ENCODE peak calls at places on chromosomes 7 and 10, in six cellular contexts. D is HCT116, O is body of pancreas, Q is hepatocyte, X is cardiac muscle cell, F is tibial artery. J is an unnamed sample.

GRCh38 chr7:22574756-22575517 is 74.9 kb upstream of the STEAP1B start:
- DNase-seq in F (no peak), Q (no peak), O (no peak), D (no peak), X (no peak), J (peak; percentile 55)

GRCh38 chr7:44216019-44216418 is 15.2 kb downstream of the YKT6 start:
- DNase-seq in X (no peak), D (no peak), O (no peak), F (no peak), Q (no peak), J (no peak)

GRCh38 chr7:33044986-33045385 is 17.6 kb downstream of the NT5C3A start:
- DNase-seq in D (no peak), Q (no peak), O (no peak), X (no peak), F (no peak), J (peak; percentile 35)

GRCh38 chr10:105973252-105973877 is 1191.1 kb downstream of the SORCS1 start:
- DNase-seq in X (no peak), Q (no peak), F (no peak), D (no peak), O (no peak), J (no peak)

GRCh38 chr10:32189400-32190084 is 133.3 kb upstream of the KIF5B start:
- DNase-seq in O (peak; percentile 45), F (no peak), Q (peak; percentile 57), D (peak; percentile 18), X (no peak), J (peak; percentile 44)

GRCh38 chr10:24238527-24239247 is 29.7 kb downstream of the KIAA1217 start:
- DNase-seq in D (no peak), Q (peak; percentile 65), F (no peak), O (peak; percentile 60), X (no peak), J (no peak)

GRCh38 chr10:3714526-3714925 is 70.5 kb downstream of the KLF6 start:
- DNase-seq in O (no peak), F (no peak), Q (no peak), X (no peak), D (no peak), J (no peak)

GRCh38 chr10:70253878-70254765 is 20.9 kb upstream of the PPA1 start:
- DNase-seq in X (no peak), O (no peak), Q (no peak), D (no peak), F (no peak), J (no peak)

GRCh38 chr10:61024801-61025201 is 80.8 kb upstream of the RHOBTB1 start:
- DNase-seq in D (no peak), O (no peak), X (peak; percentile 52), F (no peak), Q (peak; percentile 46), J (peak; percentile 12)
- TF ChIP-seq CTCF in D (peak; percentile 17), O (peak; percentile 40), X (peak; percentile 82), F (no peak), Q (peak; percentile 60), J (peak; percentile 67)

GRCh38 chr10:11450427-11450826 is 161.0 kb downstream of the USP6NL start:
- DNase-seq in O (no peak), X (no peak), F (no peak), Q (no peak), D (no peak), J (no peak)
- H3K4me3 ChIP-seq in O (no peak overlapping the region), X (no peak overlapping the region), F (no peak overlapping the region), Q (no peak overlapping the region), D (no peak overlapping the region), J (no peak overlapping the region)

DNA sequence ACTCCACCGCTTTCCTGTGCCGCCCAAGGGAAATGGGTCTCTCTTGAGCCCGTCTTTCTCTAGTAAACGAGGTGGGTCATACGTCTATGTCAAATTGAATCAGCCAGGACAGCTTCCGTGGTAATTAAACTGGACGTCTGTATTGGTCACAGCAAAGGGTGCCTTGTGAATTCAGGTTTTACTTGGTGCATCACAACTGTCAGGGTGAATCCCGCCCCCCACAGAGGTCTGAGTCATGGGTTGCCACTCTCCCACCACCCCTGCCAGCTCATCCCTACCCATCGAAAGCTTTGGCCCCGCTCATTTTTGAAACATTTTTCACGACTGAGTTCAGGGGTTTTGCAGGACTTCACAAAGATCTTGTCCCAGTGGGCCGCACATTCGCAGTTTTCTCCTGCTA is 8.0 kb upstream of the SP8 start:
- DNase-seq in F (no peak), X (no peak), D (no peak), Q (no peak), O (no peak), J (no peak)
- TF ChIP-seq CTCF in F (no peak), X (no peak), D (no peak), Q (no peak), O (no peak), J (no peak)

GRCh38 chr7:130995252-130996081 is 261.5 kb upstream of the KLF14 start:
- DNase-seq in X (no peak), F (no peak), O (peak; percentile 46), D (peak; percentile 89), Q (peak; percentile 22), J (peak; percentile 53)

GRCh38 chr7:130996841-130997231 is 262.8 kb upstream of the KLF14 start:
- DNase-seq in F (no peak), Q (peak; percentile 71), X (no peak), D (peak; percentile 80), O (peak; percentile 73), J (peak; percentile 32)

GRCh38 chr7:130993671-130994365 is 259.8 kb upstream of the KLF14 start:
- DNase-seq in F (no peak), O (no peak), Q (no peak), X (no peak), D (no peak), J (no peak)

GRCh38 chr7:130994378-130995115 is 260.5 kb upstream of the KLF14 start:
- DNase-seq in O (peak; percentile 65), D (no peak), Q (peak; percentile 16), X (no peak), F (peak; percentile 60), J (peak; percentile 67)

DNA sequence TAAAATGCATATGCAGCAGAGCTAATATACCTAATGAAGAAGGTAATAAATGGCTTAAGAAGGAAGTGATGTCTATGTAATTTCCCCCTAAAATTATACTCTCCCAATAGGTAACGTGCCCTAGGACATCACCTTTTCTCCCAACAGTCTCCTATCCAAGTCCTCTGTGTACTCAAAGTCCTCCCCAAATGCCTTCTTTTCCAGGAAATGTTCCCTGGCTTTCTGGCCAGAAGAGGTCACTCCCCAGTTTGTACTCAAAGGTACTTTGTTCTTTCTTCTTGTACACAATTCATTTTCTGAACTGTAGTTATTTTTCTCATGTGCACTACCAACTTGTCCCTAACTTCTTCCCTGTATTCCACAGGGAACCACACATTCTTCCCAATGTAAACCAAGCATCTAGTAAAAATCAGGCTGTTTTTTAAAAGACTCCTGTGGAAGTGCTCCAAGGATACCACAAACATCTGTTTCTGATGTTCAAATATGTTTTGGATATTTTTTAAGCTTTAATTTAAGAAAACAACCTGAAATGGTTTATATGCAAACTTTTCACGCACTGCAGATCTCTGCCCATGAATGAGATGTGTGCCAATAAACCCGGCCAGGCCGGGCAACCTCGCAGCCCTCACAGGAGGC is 262.3 kb upstream of the KLF14 start:
- DNase-seq in O (no peak), Q (no peak), D (no peak), X (no peak), F (no peak), J (peak; percentile 38)
- H3K4me3 ChIP-seq in O (no peak overlapping the region), Q (no peak overlapping the region), D (no peak overlapping the region), X (no peak overlapping the region), F (no peak overlapping the region), J (no peak overlapping the region)

DNA sequence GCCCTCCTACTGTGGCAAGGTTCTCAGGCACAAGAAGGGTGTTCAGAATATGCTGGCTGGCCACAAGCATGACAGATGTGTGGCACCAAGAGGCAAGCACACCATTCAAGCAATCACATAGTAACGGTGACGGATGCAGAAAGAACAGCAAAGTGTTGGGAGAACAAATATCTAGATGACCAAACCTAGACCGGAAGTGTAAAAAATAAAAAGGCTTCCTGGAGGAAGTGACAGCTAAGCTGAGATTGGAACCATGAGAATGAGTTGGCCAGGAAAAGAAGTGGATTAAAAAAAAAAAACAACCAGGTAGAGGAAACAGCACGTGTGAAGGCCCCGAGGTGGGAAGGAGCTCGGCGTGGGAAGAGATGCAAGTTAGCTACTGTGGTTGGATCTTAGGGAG is 22.0 kb downstream of the GHRHR start:
- DNase-seq in F (no peak), D (no peak), X (no peak), Q (no peak), O (no peak), J (no peak)
- TF ChIP-seq CTCF in F (no peak), D (no peak), X (no peak), Q (no peak), O (no peak), J (no peak)

DNA sequence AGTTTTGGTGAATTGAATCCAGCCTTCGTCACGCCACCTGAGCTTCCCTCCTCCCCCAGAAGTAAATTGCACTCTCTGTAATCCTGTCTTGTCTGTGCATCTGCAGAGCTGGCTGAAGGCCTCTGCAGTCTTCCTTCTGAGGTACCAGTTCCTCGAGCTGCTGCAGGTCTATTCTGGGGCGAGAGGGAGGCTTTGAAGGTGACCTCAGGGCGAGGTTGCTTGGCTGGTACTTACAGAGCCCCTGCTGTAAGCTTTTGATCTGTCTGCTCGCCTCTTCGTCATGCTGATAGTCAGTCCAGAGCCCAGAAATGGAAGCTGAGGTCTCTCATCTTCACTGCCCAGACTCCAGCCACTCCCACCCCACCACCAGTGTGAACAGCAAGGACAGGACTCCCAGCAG is 513.5 kb upstream of the FOXK1 start:
- DNase-seq in D (no peak), F (no peak), X (peak; percentile 53), Q (no peak), O (no peak), J (no peak)
- H3K4me3 ChIP-seq in D (no peak overlapping the region), F (no peak overlapping the region), X (no peak overlapping the region), Q (no peak overlapping the region), O (no peak overlapping the region), J (no peak overlapping the region)

GRCh38 chr10:74151057-74151878 is at the start of gene ADK:
- DNase-seq in X (peak; percentile 99), F (peak; percentile 100), Q (peak; percentile 100), O (peak; percentile 100), D (peak; percentile 96), J (peak; percentile 96)
- TF ChIP-seq CTCF in X (peak; percentile 22), F (no peak), Q (peak; percentile 43), O (no peak), D (no peak), J (no peak)